ENCODE peak calls at places on chromosome 19, in seven cellular contexts. G is CD8-positive, alpha-beta memory T cell; R is A172; X is germinal center; J is CD4-positive, CD25-positive, alpha-beta regulatory T cell; E is lower lobe of right lung; B is activated CD4-positive, alpha-beta T cell treated with anti-CD3 and anti-CD28 coated beads for 24 hours. H is an unnamed sample.

GRCh38 chr19:56294557-56294956 is 20.1 kb downstream of the ZSCAN5A start:
- DNase-seq in J (no peak), G (no peak), B (no peak), E (no peak), X (no peak), R (peak; percentile 27), H (no peak)

GRCh38 chr19:40609561-40610395 is 8.6 kb downstream of the LTBP4 start:
- DNase-seq in X (peak; percentile 95), B (peak; percentile 93), R (peak; percentile 78), G (peak; percentile 81), E (peak; percentile 95), J (peak; percentile 85), H (peak; percentile 88)

GRCh38 chr19:44553478-44554171 is 24.1 kb upstream of the CEACAM20 start:
- DNase-seq in E (no peak), B (no peak), G (no peak), X (no peak), R (peak; percentile 49), J (no peak), H (no peak)

GRCh38 chr19:15464394-15465385 is at the start of gene RASAL3:
- DNase-seq in B (no peak), E (peak; percentile 59), R (no peak), J (peak; percentile 41), G (peak; percentile 60), X (peak; percentile 61), H (no peak)

GRCh38 chr19:47309038-47309437 is 623 bp upstream of the C5AR1 start:
- DNase-seq in G (no peak), E (no peak), R (no peak), J (no peak), X (no peak), B (no peak), H (peak; percentile 77)

GRCh38 chr19:29143183-29143582 is 69.8 kb downstream of the UQCRFS1 start:
- DNase-seq in E (no peak), B (no peak), X (no peak), G (no peak), R (no peak), J (no peak), H (no peak)

GRCh38 chr19:42466521-42467436 is 24.0 kb upstream of the CXCL17 start:
- DNase-seq in R (no peak), J (no peak), X (peak; percentile 45), B (no peak), E (no peak), G (no peak), H (peak; percentile 30)

GRCh38 chr19:24046550-24046949 is 40.4 kb upstream of the ZNF254 start:
- DNase-seq in G (no peak), R (no peak), X (no peak), J (no peak), B (no peak), E (no peak), H (no peak)

GRCh38 chr19:51511353-51511752 is 9.8 kb upstream of the SIGLEC12 start:
- DNase-seq in G (no peak), B (no peak), J (no peak), X (peak; percentile 13), R (no peak), E (no peak), H (no peak)

H was measured in AG10803.